ENCODE peak calls at places on chromosomes 3 and 15, in nine cellular contexts. One of them, this sample, is unnamed.
A peak's percentile ranks its signal among the peaks of the same experiment; 100 is the strongest.

GRCh38 chr3:64209866-64210609 is 15.2 kb downstream of the PRICKLE2 start:
- DNase-seq in IMR-90: no peak
- DNase-seq in HepG2: no peak
- DNase-seq in hepatocyte: no peak
- DNase-seq in upper lobe of right lung: peak; percentile 67
- DNase-seq in thoracic aorta: peak; percentile 39
- DNase-seq in ovary: peak; percentile 56
- DNase-seq in uterus: peak; percentile 68
- DNase-seq in cardiac muscle cell: no peak
- DNase-seq in this sample: no peak

GRCh38 chr15:52261498-52262242 is 33.9 kb downstream of the MYO5C start:
- DNase-seq in IMR-90: peak; percentile 77
- DNase-seq in HepG2: no peak
- DNase-seq in hepatocyte: peak; percentile 58
- DNase-seq in upper lobe of right lung: no peak
- DNase-seq in thoracic aorta: peak; percentile 45
- DNase-seq in ovary: no peak
- DNase-seq in uterus: peak; percentile 47
- DNase-seq in cardiac muscle cell: peak; percentile 91
- DNase-seq in this sample: peak; percentile 87

GRCh38 chr3:54235998-54236397 is 113.6 kb downstream of the CACNA2D3 start:
- DNase-seq in IMR-90: no peak
- DNase-seq in HepG2: no peak
- DNase-seq in hepatocyte: no peak
- DNase-seq in upper lobe of right lung: no peak
- DNase-seq in thoracic aorta: no peak
- DNase-seq in ovary: no peak
- DNase-seq in uterus: no peak
- DNase-seq in cardiac muscle cell: no peak
- DNase-seq in this sample: no peak

GRCh38 chr3:14268897-14269296 is 90.3 kb downstream of the LSM3 start:
- DNase-seq in IMR-90: no peak
- DNase-seq in HepG2: no peak
- DNase-seq in hepatocyte: no peak
- DNase-seq in upper lobe of right lung: no peak
- DNase-seq in thoracic aorta: no peak
- DNase-seq in ovary: no peak
- DNase-seq in uterus: no peak
- DNase-seq in cardiac muscle cell: no peak
- DNase-seq in this sample: no peak

GRCh38 chr15:25846377-25846776 is 16.8 kb downstream of the ATP10A start:
- DNase-seq in IMR-90: no peak
- DNase-seq in HepG2: no peak
- DNase-seq in hepatocyte: no peak
- DNase-seq in upper lobe of right lung: no peak
- DNase-seq in thoracic aorta: no peak
- DNase-seq in ovary: no peak
- DNase-seq in uterus: no peak
- DNase-seq in cardiac muscle cell: no peak
- DNase-seq in this sample: no peak

GRCh38 chr3:128416578-128417150 is 50.0 kb downstream of the DNAJB8 start:
- DNase-seq in IMR-90: peak; percentile 71
- DNase-seq in HepG2: peak; percentile 78
- DNase-seq in hepatocyte: peak; percentile 73
- DNase-seq in upper lobe of right lung: no peak
- DNase-seq in thoracic aorta: no peak
- DNase-seq in ovary: no peak
- DNase-seq in uterus: no peak
- DNase-seq in cardiac muscle cell: no peak
- DNase-seq in this sample: peak; percentile 54

GRCh38 chr3:53222183-53222901 is 33.5 kb downstream of the TKT start:
- DNase-seq in IMR-90: no peak
- DNase-seq in HepG2: peak; percentile 79
- DNase-seq in hepatocyte: no peak
- DNase-seq in upper lobe of right lung: peak; percentile 33
- DNase-seq in thoracic aorta: no peak
- DNase-seq in ovary: no peak
- DNase-seq in uterus: no peak
- DNase-seq in cardiac muscle cell: no peak
- DNase-seq in this sample: no peak

GRCh38 chr3:47989981-47990440 is 26.2 kb downstream of the MAP4 start:
- DNase-seq in IMR-90: peak; percentile 96
- DNase-seq in HepG2: peak; percentile 76
- DNase-seq in hepatocyte: peak; percentile 91
- DNase-seq in upper lobe of right lung: no peak
- DNase-seq in thoracic aorta: peak; percentile 58
- DNase-seq in ovary: peak; percentile 77
- DNase-seq in uterus: peak; percentile 75
- DNase-seq in cardiac muscle cell: peak; percentile 87
- DNase-seq in this sample: peak; percentile 92

GRCh38 chr3:148943531-148944200 is 47.7 kb upstream of the GYG1 start:
- DNase-seq in IMR-90: peak; percentile 85
- DNase-seq in HepG2: peak; percentile 76
- DNase-seq in hepatocyte: peak; percentile 85
- DNase-seq in upper lobe of right lung: no peak
- DNase-seq in thoracic aorta: no peak
- DNase-seq in ovary: no peak
- DNase-seq in uterus: no peak
- DNase-seq in cardiac muscle cell: peak; percentile 71
- DNase-seq in this sample: peak; percentile 92

GRCh38 chr3:38005076-38006020 is 14.8 kb downstream of the VILL start:
- DNase-seq in IMR-90: no peak
- DNase-seq in HepG2: peak; percentile 93
- DNase-seq in hepatocyte: no peak
- DNase-seq in upper lobe of right lung: peak; percentile 62
- DNase-seq in thoracic aorta: no peak
- DNase-seq in ovary: no peak
- DNase-seq in uterus: no peak
- DNase-seq in cardiac muscle cell: no peak
- DNase-seq in this sample: no peak

GRCh38 chr15:49831206-49831965 is 210.5 kb downstream of the DTWD1 start:
- DNase-seq in IMR-90: peak; percentile 95
- DNase-seq in HepG2: no peak
- DNase-seq in hepatocyte: peak; percentile 19
- DNase-seq in upper lobe of right lung: no peak
- DNase-seq in thoracic aorta: no peak
- DNase-seq in ovary: no peak
- DNase-seq in uterus: peak; percentile 58
- DNase-seq in cardiac muscle cell: no peak
- DNase-seq in this sample: peak; percentile 78

GRCh38 chr3:36434682-36435426 is 54.5 kb downstream of the STAC start:
- DNase-seq in IMR-90: no peak
- DNase-seq in HepG2: no peak
- DNase-seq in hepatocyte: no peak
- DNase-seq in upper lobe of right lung: no peak
- DNase-seq in thoracic aorta: no peak
- DNase-seq in ovary: no peak
- DNase-seq in uterus: no peak
- DNase-seq in cardiac muscle cell: no peak
- DNase-seq in this sample: peak; percentile 21

GRCh38 chr15:31327674-31328424 is 1.2 kb downstream of the KLF13 start:
- DNase-seq in IMR-90: peak; percentile 19
- DNase-seq in HepG2: peak; percentile 21
- DNase-seq in hepatocyte: peak; percentile 89
- DNase-seq in upper lobe of right lung: peak; percentile 93
- DNase-seq in thoracic aorta: no peak
- DNase-seq in ovary: peak; percentile 36
- DNase-seq in uterus: peak; percentile 42
- DNase-seq in cardiac muscle cell: peak; percentile 72
- DNase-seq in this sample: peak; percentile 15

GRCh38 chr3:150349314-150350097 is 58.6 kb upstream of the TSC22D2 start:
- DNase-seq in IMR-90: no peak
- DNase-seq in HepG2: no peak
- DNase-seq in hepatocyte: no peak
- DNase-seq in upper lobe of right lung: peak; percentile 66
- DNase-seq in thoracic aorta: peak; percentile 28
- DNase-seq in ovary: no peak
- DNase-seq in uterus: no peak
- DNase-seq in cardiac muscle cell: peak; percentile 66
- DNase-seq in this sample: peak; percentile 23
- TF ChIP-seq CTCF in IMR-90: peak; percentile 16
- TF ChIP-seq CTCF in HepG2: no peak
- TF ChIP-seq CTCF in hepatocyte: no peak
- TF ChIP-seq CTCF in upper lobe of right lung: no peak
- TF ChIP-seq CTCF in thoracic aorta: peak; percentile 10
- TF ChIP-seq CTCF in ovary: no peak
- TF ChIP-seq CTCF in uterus: no peak
- TF ChIP-seq CTCF in cardiac muscle cell: no peak
- TF ChIP-seq CTCF in this sample: no peak

GRCh38 chr3:150787741-150788370 is 24.9 kb upstream of the SIAH2 start:
- DNase-seq in IMR-90: peak; percentile 64
- DNase-seq in HepG2: peak; percentile 53
- DNase-seq in hepatocyte: peak; percentile 91
- DNase-seq in upper lobe of right lung: peak; percentile 95
- DNase-seq in thoracic aorta: peak; percentile 43
- DNase-seq in ovary: peak; percentile 84
- DNase-seq in uterus: peak; percentile 81
- DNase-seq in cardiac muscle cell: peak; percentile 86
- DNase-seq in this sample: peak; percentile 65
- H3K4me3 ChIP-seq in IMR-90: no peak overlapping the region
- H3K4me3 ChIP-seq in HepG2: no peak overlapping the region
- H3K4me3 ChIP-seq in hepatocyte: no peak overlapping the region
- H3K4me3 ChIP-seq in upper lobe of right lung: no peak overlapping the region
- H3K4me3 ChIP-seq in thoracic aorta: no peak overlapping the region
- H3K4me3 ChIP-seq in ovary: no peak overlapping the region
- H3K4me3 ChIP-seq in uterus: no peak overlapping the region
- H3K4me3 ChIP-seq in cardiac muscle cell: no peak overlapping the region
- H3K4me3 ChIP-seq in this sample: no peak overlapping the region

DNA sequence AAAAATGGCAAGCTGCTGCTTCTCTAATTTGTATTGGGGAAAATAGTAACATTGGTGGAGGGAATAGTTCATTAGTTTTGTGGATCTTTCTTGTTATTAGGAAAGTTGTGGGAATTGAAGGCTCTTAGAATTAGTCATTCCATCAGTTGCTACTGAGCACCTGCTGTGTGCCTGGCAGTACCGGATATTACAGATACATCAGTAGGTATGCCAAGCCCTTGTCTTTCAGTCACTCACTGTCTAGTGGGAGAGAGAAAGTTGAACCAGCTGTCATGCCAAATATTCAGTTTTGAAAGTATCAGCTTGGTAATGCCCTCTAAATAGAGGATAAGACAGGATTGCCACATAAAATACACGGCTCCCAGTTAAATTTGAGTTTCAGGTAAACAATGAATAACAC is 32.5 kb downstream of the IGSF10 start:
- DNase-seq in IMR-90: no peak
- DNase-seq in HepG2: no peak
- DNase-seq in hepatocyte: no peak
- DNase-seq in upper lobe of right lung: no peak
- DNase-seq in thoracic aorta: no peak
- DNase-seq in ovary: no peak
- DNase-seq in uterus: no peak
- DNase-seq in cardiac muscle cell: no peak
- DNase-seq in this sample: no peak
- H3K36me3 ChIP-seq in IMR-90: no peaks in the 10 kb centered on the region
- H3K36me3 ChIP-seq in HepG2: no peaks in the 10 kb centered on the region
- H3K36me3 ChIP-seq in hepatocyte: no peaks in the 10 kb centered on the region
- H3K36me3 ChIP-seq in upper lobe of right lung: no peaks in the 10 kb centered on the region
- H3K36me3 ChIP-seq in thoracic aorta: no peaks in the 10 kb centered on the region
- H3K36me3 ChIP-seq in ovary: no peaks in the 10 kb centered on the region
- H3K36me3 ChIP-seq in uterus: no peaks in the 10 kb centered on the region
- H3K36me3 ChIP-seq in cardiac muscle cell: no peaks in the 10 kb centered on the region
- H3K36me3 ChIP-seq in this sample: no peaks in the 10 kb centered on the region

GRCh38 chr15:59762558-59762957 is 73.4 kb upstream of the BNIP2 start:
- DNase-seq in IMR-90: no peak
- DNase-seq in HepG2: no peak
- DNase-seq in hepatocyte: no peak
- DNase-seq in upper lobe of right lung: no peak
- DNase-seq in thoracic aorta: no peak
- DNase-seq in ovary: no peak
- DNase-seq in uterus: no peak
- DNase-seq in cardiac muscle cell: no peak
- DNase-seq in this sample: peak; percentile 61

GRCh38 chr15:59764775-59765174 is 75.7 kb upstream of the BNIP2 start:
- DNase-seq in IMR-90: no peak
- DNase-seq in HepG2: no peak
- DNase-seq in hepatocyte: no peak
- DNase-seq in upper lobe of right lung: no peak
- DNase-seq in thoracic aorta: no peak
- DNase-seq in ovary: no peak
- DNase-seq in uterus: no peak
- DNase-seq in cardiac muscle cell: no peak
- DNase-seq in this sample: peak; percentile 14
- TF ChIP-seq CTCF in IMR-90: no peak
- TF ChIP-seq CTCF in HepG2: peak; percentile 22
- TF ChIP-seq CTCF in hepatocyte: no peak
- TF ChIP-seq CTCF in upper lobe of right lung: no peak
- TF ChIP-seq CTCF in thoracic aorta: no peak
- TF ChIP-seq CTCF in ovary: no peak
- TF ChIP-seq CTCF in uterus: no peak
- TF ChIP-seq CTCF in cardiac muscle cell: no peak
- TF ChIP-seq CTCF in this sample: peak; percentile 8

GRCh38 chr3:158260392-158260791 is 150.5 kb downstream of the RSRC1 start:
- DNase-seq in IMR-90: no peak
- DNase-seq in HepG2: no peak
- DNase-seq in hepatocyte: no peak
- DNase-seq in upper lobe of right lung: no peak
- DNase-seq in thoracic aorta: no peak
- DNase-seq in ovary: no peak
- DNase-seq in uterus: no peak
- DNase-seq in cardiac muscle cell: peak; percentile 6
- DNase-seq in this sample: no peak

GRCh38 chr3:158261371-158261991 is 151.6 kb downstream of the RSRC1 start:
- DNase-seq in IMR-90: no peak
- DNase-seq in HepG2: no peak
- DNase-seq in hepatocyte: no peak
- DNase-seq in upper lobe of right lung: no peak
- DNase-seq in thoracic aorta: no peak
- DNase-seq in ovary: no peak
- DNase-seq in uterus: no peak
- DNase-seq in cardiac muscle cell: no peak
- DNase-seq in this sample: peak; percentile 29

GRCh38 chr3:158269896-158270295 is 160.0 kb downstream of the RSRC1 start:
- DNase-seq in IMR-90: no peak
- DNase-seq in HepG2: no peak
- DNase-seq in hepatocyte: no peak
- DNase-seq in upper lobe of right lung: no peak
- DNase-seq in thoracic aorta: no peak
- DNase-seq in ovary: no peak
- DNase-seq in uterus: no peak
- DNase-seq in cardiac muscle cell: no peak
- DNase-seq in this sample: peak; percentile 95

GRCh38 chr3:158267015-158267414 is 157.1 kb downstream of the RSRC1 start:
- DNase-seq in IMR-90: no peak
- DNase-seq in HepG2: no peak
- DNase-seq in hepatocyte: no peak
- DNase-seq in upper lobe of right lung: no peak
- DNase-seq in thoracic aorta: no peak
- DNase-seq in ovary: no peak
- DNase-seq in uterus: no peak
- DNase-seq in cardiac muscle cell: no peak
- DNase-seq in this sample: no peak

GRCh38 chr3:158264894-158265293 is 155.0 kb downstream of the RSRC1 start:
- DNase-seq in IMR-90: no peak
- DNase-seq in HepG2: no peak
- DNase-seq in hepatocyte: no peak
- DNase-seq in upper lobe of right lung: no peak
- DNase-seq in thoracic aorta: no peak
- DNase-seq in ovary: no peak
- DNase-seq in uterus: no peak
- DNase-seq in cardiac muscle cell: no peak
- DNase-seq in this sample: no peak
- H3K4me3 ChIP-seq in IMR-90: no peak overlapping the region
- H3K4me3 ChIP-seq in HepG2: no peak overlapping the region
- H3K4me3 ChIP-seq in hepatocyte: no peak overlapping the region
- H3K4me3 ChIP-seq in upper lobe of right lung: no peak overlapping the region
- H3K4me3 ChIP-seq in thoracic aorta: no peak overlapping the region
- H3K4me3 ChIP-seq in ovary: no peak overlapping the region
- H3K4me3 ChIP-seq in uterus: no peak overlapping the region
- H3K4me3 ChIP-seq in cardiac muscle cell: no peak overlapping the region
- H3K4me3 ChIP-seq in this sample: no peak overlapping the region

GRCh38 chr3:194424953-194425352 is 25.9 kb upstream of the GP5 start:
- DNase-seq in IMR-90: no peak
- DNase-seq in HepG2: no peak
- DNase-seq in hepatocyte: no peak
- DNase-seq in upper lobe of right lung: no peak
- DNase-seq in thoracic aorta: no peak
- DNase-seq in ovary: no peak
- DNase-seq in uterus: no peak
- DNase-seq in cardiac muscle cell: no peak
- DNase-seq in this sample: no peak
- H3K36me3 ChIP-seq in IMR-90: peaks cover 32% of the 10 kb centered on the region
- H3K36me3 ChIP-seq in HepG2: peaks cover 60% of the 10 kb centered on the region
- H3K36me3 ChIP-seq in hepatocyte: no peaks in the 10 kb centered on the region
- H3K36me3 ChIP-seq in upper lobe of right lung: peaks cover 69% of the 10 kb centered on the region
- H3K36me3 ChIP-seq in thoracic aorta: peaks cover 36% of the 10 kb centered on the region
- H3K36me3 ChIP-seq in ovary: no peaks in the 10 kb centered on the region
- H3K36me3 ChIP-seq in uterus: no peaks in the 10 kb centered on the region
- H3K36me3 ChIP-seq in cardiac muscle cell: peaks cover 57% of the 10 kb centered on the region
- H3K36me3 ChIP-seq in this sample: peaks cover 13% of the 10 kb centered on the region